ENCODE peak calls at places on chromosomes 1 and 21, in five cellular contexts. One of them, this sample, is unnamed.

GRCh38 chr1:184035719-184036516 is 1.6 kb downstream of the COLGALT2 start:
- DNase-seq in Right ventricle myocardium superior: no peak
- DNase-seq in T-helper 17 cell: no peak
- DNase-seq in thoracic aorta: no peak
- DNase-seq in lung microvascular endothelial cell: no peak
- DNase-seq in this sample: peak; percentile 46

GRCh38 chr1:5747428-5748285 is 244.6 kb downstream of the NPHP4 start:
- DNase-seq in lung microvascular endothelial cell: no peak
- DNase-seq in thoracic aorta: no peak
- DNase-seq in Right ventricle myocardium superior: peak; percentile 8
- DNase-seq in T-helper 17 cell: no peak
- DNase-seq in this sample: no peak

GRCh38 chr21:46552865-46553379 is 52.0 kb downstream of the S100B start:
- DNase-seq in thoracic aorta: no peak
- DNase-seq in lung microvascular endothelial cell: no peak
- DNase-seq in Right ventricle myocardium superior: no peak
- DNase-seq in T-helper 17 cell: no peak
- DNase-seq in this sample: no peak

GRCh38 chr1:168482106-168482505 is 61.7 kb downstream of the XCL2 start:
- DNase-seq in thoracic aorta: no peak
- DNase-seq in Right ventricle myocardium superior: no peak
- DNase-seq in lung microvascular endothelial cell: no peak
- DNase-seq in T-helper 17 cell: no peak
- DNase-seq in this sample: no peak

GRCh38 chr1:167431909-167432650 is 86.2 kb downstream of the CD247 start:
- DNase-seq in thoracic aorta: no peak
- DNase-seq in T-helper 17 cell: no peak
- DNase-seq in lung microvascular endothelial cell: no peak
- DNase-seq in Right ventricle myocardium superior: no peak
- DNase-seq in this sample: no peak

GRCh38 chr1:87113313-87113712 is 198.9 kb downstream of the HS2ST1 start:
- DNase-seq in thoracic aorta: no peak
- DNase-seq in Right ventricle myocardium superior: peak; percentile 52
- DNase-seq in lung microvascular endothelial cell: no peak
- DNase-seq in T-helper 17 cell: no peak
- DNase-seq in this sample: no peak

GRCh38 chr21:45478115-45478801 is 64.0 kb downstream of the SLC19A1 start:
- DNase-seq in lung microvascular endothelial cell: peak; percentile 70
- DNase-seq in T-helper 17 cell: peak; percentile 59
- DNase-seq in thoracic aorta: peak; percentile 43
- DNase-seq in Right ventricle myocardium superior: peak; percentile 86
- DNase-seq in this sample: peak; percentile 63

GRCh38 chr1:167486090-167486824 is 32.1 kb downstream of the CD247 start:
- DNase-seq in lung microvascular endothelial cell: no peak
- DNase-seq in thoracic aorta: no peak
- DNase-seq in T-helper 17 cell: no peak
- DNase-seq in Right ventricle myocardium superior: peak; percentile 58
- DNase-seq in this sample: no peak

GRCh38 chr1:39573736-39574624 is 2.6 kb downstream of the PABPC4 start:
- DNase-seq in lung microvascular endothelial cell: peak; percentile 17
- DNase-seq in Right ventricle myocardium superior: no peak
- DNase-seq in thoracic aorta: no peak
- DNase-seq in T-helper 17 cell: no peak
- DNase-seq in this sample: no peak

GRCh38 chr1:157994081-157994581 is 686 bp downstream of the KIRREL1 start:
- DNase-seq in Right ventricle myocardium superior: no peak
- DNase-seq in T-helper 17 cell: no peak
- DNase-seq in lung microvascular endothelial cell: peak; percentile 29
- DNase-seq in thoracic aorta: no peak
- DNase-seq in this sample: no peak

GRCh38 chr1:69567847-69568434 is at the start of gene LRRC7:
- DNase-seq in thoracic aorta: no peak
- DNase-seq in Right ventricle myocardium superior: peak; percentile 40
- DNase-seq in lung microvascular endothelial cell: peak; percentile 27
- DNase-seq in T-helper 17 cell: no peak
- DNase-seq in this sample: no peak

GRCh38 chr1:64246294-64246917 is 43.0 kb downstream of the UBE2U start:
- DNase-seq in Right ventricle myocardium superior: no peak
- DNase-seq in T-helper 17 cell: no peak
- DNase-seq in thoracic aorta: no peak
- DNase-seq in lung microvascular endothelial cell: peak; percentile 65
- DNase-seq in this sample: peak; percentile 60

GRCh38 chr1:197197430-197197997 is 51.0 kb upstream of the ASPM start:
- DNase-seq in lung microvascular endothelial cell: no peak
- DNase-seq in T-helper 17 cell: no peak
- DNase-seq in thoracic aorta: no peak
- DNase-seq in Right ventricle myocardium superior: no peak
- DNase-seq in this sample: no peak

GRCh38 chr1:208835082-208835467 is 590.9 kb upstream of the PLXNA2 start:
- DNase-seq in Right ventricle myocardium superior: no peak
- DNase-seq in thoracic aorta: no peak
- DNase-seq in lung microvascular endothelial cell: no peak
- DNase-seq in T-helper 17 cell: no peak
- DNase-seq in this sample: no peak

GRCh38 chr1:151616505-151616849 is 4.6 kb downstream of the SNX27 start:
- DNase-seq in thoracic aorta: no peak
- DNase-seq in T-helper 17 cell: no peak
- DNase-seq in Right ventricle myocardium superior: no peak
- DNase-seq in lung microvascular endothelial cell: no peak
- DNase-seq in this sample: no peak

GRCh38 chr1:72282271-72282656 is at the start of gene NEGR1:
- DNase-seq in thoracic aorta: peak; percentile 9
- DNase-seq in T-helper 17 cell: no peak
- DNase-seq in Right ventricle myocardium superior: peak; percentile 71
- DNase-seq in lung microvascular endothelial cell: peak; percentile 46
- DNase-seq in this sample: peak; percentile 3

GRCh38 chr1:53175302-53175913 is 21.2 kb upstream of the CPT2 start:
- DNase-seq in Right ventricle myocardium superior: no peak
- DNase-seq in T-helper 17 cell: no peak
- DNase-seq in lung microvascular endothelial cell: no peak
- DNase-seq in thoracic aorta: no peak
- DNase-seq in this sample: no peak

GRCh38 chr1:93601686-93602085 is 80.0 kb downstream of the BCAR3 start:
- DNase-seq in thoracic aorta: no peak
- DNase-seq in Right ventricle myocardium superior: no peak
- DNase-seq in T-helper 17 cell: no peak
- DNase-seq in lung microvascular endothelial cell: no peak
- DNase-seq in this sample: peak; percentile 61

GRCh38 chr1:25927541-25928265 is 21.5 kb upstream of the STMN1 start:
- DNase-seq in thoracic aorta: no peak
- DNase-seq in lung microvascular endothelial cell: peak; percentile 50
- DNase-seq in Right ventricle myocardium superior: no peak
- DNase-seq in T-helper 17 cell: no peak
- DNase-seq in this sample: no peak

GRCh38 chr1:29332204-29332603 is 95.9 kb downstream of the PTPRU start:
- DNase-seq in lung microvascular endothelial cell: peak; percentile 33
- DNase-seq in T-helper 17 cell: no peak
- DNase-seq in thoracic aorta: no peak
- DNase-seq in Right ventricle myocardium superior: no peak
- DNase-seq in this sample: peak; percentile 62

GRCh38 chr1:152901631-152902030 is 6.7 kb upstream of the IVL start:
- DNase-seq in lung microvascular endothelial cell: no peak
- DNase-seq in Right ventricle myocardium superior: no peak
- DNase-seq in T-helper 17 cell: no peak
- DNase-seq in thoracic aorta: no peak
- DNase-seq in this sample: no peak

This sample was measured in SK-MEL-5.